ENCODE peak calls at places on chromosomes 11 and 22, in six cellular contexts. One of them, this sample, is unnamed.

GRCh38 chr11:111183706-111184105 is 61.8 kb upstream of the POU2AF2 start:
- DNase-seq in uterus: no peak
- DNase-seq in endodermal cell: no peak
- DNase-seq in upper lobe of right lung: no peak
- DNase-seq in HCT116: no peak
- DNase-seq in A549: peak; percentile 7
- DNase-seq in this sample: no peak

GRCh38 chr11:19664896-19665548 is 47.6 kb upstream of the NAV2 start:
- DNase-seq in uterus: no peak
- DNase-seq in endodermal cell: no peak
- DNase-seq in upper lobe of right lung: no peak
- DNase-seq in HCT116: no peak
- DNase-seq in A549: no peak
- DNase-seq in this sample: no peak

GRCh38 chr11:129248618-129249017 is 56.5 kb upstream of the ARHGAP32 start:
- DNase-seq in uterus: no peak
- DNase-seq in endodermal cell: no peak
- DNase-seq in upper lobe of right lung: no peak
- DNase-seq in HCT116: no peak
- DNase-seq in A549: peak; percentile 49
- DNase-seq in this sample: no peak

GRCh38 chr11:126832387-126832786 is 168.2 kb downstream of the KIRREL3 start:
- DNase-seq in uterus: no peak
- DNase-seq in endodermal cell: no peak
- DNase-seq in upper lobe of right lung: no peak
- DNase-seq in HCT116: no peak
- DNase-seq in A549: no peak
- DNase-seq in this sample: no peak

GRCh38 chr11:28606930-28607329 is 498.7 kb downstream of the METTL15 start:
- DNase-seq in uterus: peak; percentile 42
- DNase-seq in endodermal cell: peak; percentile 63
- DNase-seq in upper lobe of right lung: no peak
- DNase-seq in HCT116: no peak
- DNase-seq in A549: no peak
- DNase-seq in this sample: no peak

GRCh38 chr11:47269002-47269828 is 718 bp upstream of the MADD start:
- DNase-seq in uterus: peak; percentile 90
- DNase-seq in endodermal cell: peak; percentile 96
- DNase-seq in upper lobe of right lung: peak; percentile 96
- DNase-seq in HCT116: peak; percentile 47
- DNase-seq in A549: peak; percentile 88
- DNase-seq in this sample: peak; percentile 92

GRCh38 chr11:126485021-126485781 is 129.7 kb downstream of the ST3GAL4 start:
- DNase-seq in uterus: no peak
- DNase-seq in endodermal cell: no peak
- DNase-seq in upper lobe of right lung: peak; percentile 13
- DNase-seq in HCT116: no peak
- DNase-seq in A549: no peak
- DNase-seq in this sample: no peak

GRCh38 chr22:49701380-49702067 is 126.1 kb downstream of the BRD1 start:
- DNase-seq in uterus: no peak
- DNase-seq in endodermal cell: peak; percentile 61
- DNase-seq in upper lobe of right lung: no peak
- DNase-seq in HCT116: no peak
- DNase-seq in A549: no peak
- DNase-seq in this sample: no peak

GRCh38 chr11:8109675-8110074 is 28.7 kb downstream of the TUB start:
- DNase-seq in uterus: no peak
- DNase-seq in endodermal cell: no peak
- DNase-seq in upper lobe of right lung: no peak
- DNase-seq in HCT116: no peak
- DNase-seq in A549: no peak
- DNase-seq in this sample: no peak

GRCh38 chr11:84501750-84502149 is 1125.4 kb downstream of the DLG2 start:
- DNase-seq in uterus: no peak
- DNase-seq in endodermal cell: no peak
- DNase-seq in upper lobe of right lung: no peak
- DNase-seq in HCT116: no peak
- DNase-seq in A549: no peak
- DNase-seq in this sample: no peak

GRCh38 chr11:291281-292210 is 2.6 kb downstream of the PGGHG start:
- DNase-seq in uterus: no peak
- DNase-seq in endodermal cell: no peak
- DNase-seq in upper lobe of right lung: peak; percentile 63
- DNase-seq in HCT116: no peak
- DNase-seq in A549: no peak
- DNase-seq in this sample: peak; percentile 14

GRCh38 chr11:15233386-15233785 is 118.7 kb downstream of the INSC start:
- DNase-seq in uterus: no peak
- DNase-seq in endodermal cell: no peak
- DNase-seq in upper lobe of right lung: no peak
- DNase-seq in HCT116: no peak
- DNase-seq in A549: no peak
- DNase-seq in this sample: no peak

GRCh38 chr22:31586137-31586920 is 75.7 kb downstream of the PISD start:
- DNase-seq in uterus: no peak
- DNase-seq in endodermal cell: no peak
- DNase-seq in upper lobe of right lung: no peak
- DNase-seq in HCT116: no peak
- DNase-seq in A549: no peak
- DNase-seq in this sample: no peak

GRCh38 chr11:82775736-82776346 is 42.2 kb upstream of the FAM181B start:
- DNase-seq in uterus: no peak
- DNase-seq in endodermal cell: peak; percentile 93
- DNase-seq in upper lobe of right lung: no peak
- DNase-seq in HCT116: peak; percentile 36
- DNase-seq in A549: peak; percentile 40
- DNase-seq in this sample: no peak

GRCh38 chr22:42844756-42845155 is 12.3 kb downstream of the ARFGAP3 start:
- DNase-seq in uterus: no peak
- DNase-seq in endodermal cell: no peak
- DNase-seq in upper lobe of right lung: no peak
- DNase-seq in HCT116: peak; percentile 26
- DNase-seq in A549: peak; percentile 53
- DNase-seq in this sample: no peak

GRCh38 chr22:29380032-29380781 is 8.2 kb downstream of the AP1B1 start:
- DNase-seq in uterus: no peak
- DNase-seq in endodermal cell: no peak
- DNase-seq in upper lobe of right lung: peak; percentile 37
- DNase-seq in HCT116: no peak
- DNase-seq in A549: no peak
- DNase-seq in this sample: no peak

GRCh38 chr11:5689551-5689983 is at the start of gene TRIM22:
- DNase-seq in uterus: peak; percentile 44
- DNase-seq in endodermal cell: peak; percentile 60
- DNase-seq in upper lobe of right lung: peak; percentile 69
- DNase-seq in HCT116: no peak
- DNase-seq in A549: no peak
- DNase-seq in this sample: peak; percentile 20

GRCh38 chr11:58649623-58650022 is 27.2 kb downstream of the CNTF start:
- DNase-seq in uterus: no peak
- DNase-seq in endodermal cell: no peak
- DNase-seq in upper lobe of right lung: no peak
- DNase-seq in HCT116: no peak
- DNase-seq in A549: no peak
- DNase-seq in this sample: no peak

GRCh38 chr11:93000511-93001476 is 31.3 kb downstream of the MTNR1B start:
- DNase-seq in uterus: no peak
- DNase-seq in endodermal cell: no peak
- DNase-seq in upper lobe of right lung: no peak
- DNase-seq in HCT116: peak; percentile 87
- DNase-seq in A549: peak; percentile 87
- DNase-seq in this sample: no peak

GRCh38 chr11:27735281-27735680 is 35.0 kb upstream of the BDNF start:
- DNase-seq in uterus: no peak
- DNase-seq in endodermal cell: no peak
- DNase-seq in upper lobe of right lung: no peak
- DNase-seq in HCT116: no peak
- DNase-seq in A549: no peak
- DNase-seq in this sample: no peak

GRCh38 chr22:50691521-50691920 is 18.9 kb downstream of the SHANK3 start:
- DNase-seq in uterus: no peak
- DNase-seq in endodermal cell: peak; percentile 59
- DNase-seq in upper lobe of right lung: no peak
- DNase-seq in HCT116: peak; percentile 29
- DNase-seq in A549: peak; percentile 42
- DNase-seq in this sample: no peak

GRCh38 chr11:119338318-119338890 is 2.3 kb downstream of the C1QTNF5 start:
- DNase-seq in uterus: peak; percentile 74
- DNase-seq in endodermal cell: peak; percentile 95
- DNase-seq in upper lobe of right lung: peak; percentile 78
- DNase-seq in HCT116: peak; percentile 39
- DNase-seq in A549: peak; percentile 63
- DNase-seq in this sample: peak; percentile 65

GRCh38 chr11:129320485-129320884 is 55.2 kb upstream of the BARX2 start:
- DNase-seq in uterus: no peak
- DNase-seq in endodermal cell: no peak
- DNase-seq in upper lobe of right lung: no peak
- DNase-seq in HCT116: no peak
- DNase-seq in A549: no peak
- DNase-seq in this sample: no peak

GRCh38 chr22:29758068-29758622 is 8.7 kb downstream of the ZMAT5 start:
- DNase-seq in uterus: no peak
- DNase-seq in endodermal cell: no peak
- DNase-seq in upper lobe of right lung: no peak
- DNase-seq in HCT116: no peak
- DNase-seq in A549: no peak
- DNase-seq in this sample: no peak

DNA sequence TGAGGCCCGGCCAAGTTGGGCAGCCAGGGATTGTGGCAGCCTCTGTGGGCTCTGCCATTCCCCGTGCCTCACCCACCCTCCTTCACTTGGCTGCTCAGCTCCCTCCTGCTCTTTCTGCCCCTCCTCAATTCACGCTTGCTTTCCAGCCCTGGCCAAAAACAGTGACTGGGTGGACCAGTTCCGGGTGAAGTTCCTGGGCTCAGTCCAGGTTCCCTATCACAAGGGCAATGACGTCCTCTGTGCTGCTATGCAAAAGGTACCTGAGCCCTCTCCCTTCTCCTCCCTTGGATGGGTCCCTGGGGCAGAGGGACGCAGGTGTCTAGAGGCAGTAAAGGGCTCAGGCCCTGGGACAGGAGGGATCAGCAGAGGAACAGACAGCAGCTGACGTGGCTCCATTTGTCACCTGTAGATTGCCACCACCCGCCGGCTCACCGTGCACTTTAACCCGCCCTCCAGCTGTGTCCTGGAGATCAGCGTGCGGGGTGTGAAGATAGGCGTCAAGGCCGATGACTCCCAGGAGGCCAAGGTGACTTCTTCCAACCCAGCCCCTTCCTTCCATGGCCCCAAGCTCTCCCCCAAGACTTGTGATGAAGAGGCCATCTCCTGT is 2.7 kb downstream of the FREY1 start:
- DNase-seq in uterus: no peak
- DNase-seq in endodermal cell: no peak
- DNase-seq in upper lobe of right lung: no peak
- DNase-seq in HCT116: no peak
- DNase-seq in A549: no peak
- DNase-seq in this sample: no peak
- H3K27ac ChIP-seq in uterus: no peak overlapping the region
- H3K27ac ChIP-seq in endodermal cell: no peak overlapping the region
- H3K27ac ChIP-seq in upper lobe of right lung: no peak overlapping the region
- H3K27ac ChIP-seq in HCT116: no peak overlapping the region
- H3K27ac ChIP-seq in A549: no peak overlapping the region
- H3K27ac ChIP-seq in this sample: no peak overlapping the region

GRCh38 chr11:112223754-112224532 is 2.3 kb upstream of the PTS start:
- DNase-seq in uterus: no peak
- DNase-seq in endodermal cell: no peak
- DNase-seq in upper lobe of right lung: no peak
- DNase-seq in HCT116: no peak
- DNase-seq in A549: no peak
- DNase-seq in this sample: no peak

GRCh38 chr11:112219476-112220232 is 6.6 kb upstream of the PTS start:
- DNase-seq in uterus: peak; percentile 19
- DNase-seq in endodermal cell: peak; percentile 62
- DNase-seq in upper lobe of right lung: no peak
- DNase-seq in HCT116: peak; percentile 71
- DNase-seq in A549: peak; percentile 72
- DNase-seq in this sample: no peak

GRCh38 chr11:112222303-112222702 is 3.9 kb upstream of the PTS start:
- DNase-seq in uterus: no peak
- DNase-seq in endodermal cell: no peak
- DNase-seq in upper lobe of right lung: no peak
- DNase-seq in HCT116: no peak
- DNase-seq in A549: no peak
- DNase-seq in this sample: no peak

GRCh38 chr11:112223125-112223524 is 3.1 kb upstream of the PTS start:
- DNase-seq in uterus: no peak
- DNase-seq in endodermal cell: no peak
- DNase-seq in upper lobe of right lung: no peak
- DNase-seq in HCT116: no peak
- DNase-seq in A549: no peak
- DNase-seq in this sample: no peak

GRCh38 chr11:112221263-112221835 is 4.9 kb upstream of the PTS start:
- DNase-seq in uterus: no peak
- DNase-seq in endodermal cell: no peak
- DNase-seq in upper lobe of right lung: no peak
- DNase-seq in HCT116: no peak
- DNase-seq in A549: no peak
- DNase-seq in this sample: no peak
- H3K27ac ChIP-seq in uterus: peak overlapping the region; percentile 29
- H3K27ac ChIP-seq in endodermal cell: no peak overlapping the region
- H3K27ac ChIP-seq in upper lobe of right lung: peak overlapping the region; percentile 2
- H3K27ac ChIP-seq in HCT116: no peak overlapping the region
- H3K27ac ChIP-seq in A549: no peak overlapping the region
- H3K27ac ChIP-seq in this sample: no peak overlapping the region

DNA sequence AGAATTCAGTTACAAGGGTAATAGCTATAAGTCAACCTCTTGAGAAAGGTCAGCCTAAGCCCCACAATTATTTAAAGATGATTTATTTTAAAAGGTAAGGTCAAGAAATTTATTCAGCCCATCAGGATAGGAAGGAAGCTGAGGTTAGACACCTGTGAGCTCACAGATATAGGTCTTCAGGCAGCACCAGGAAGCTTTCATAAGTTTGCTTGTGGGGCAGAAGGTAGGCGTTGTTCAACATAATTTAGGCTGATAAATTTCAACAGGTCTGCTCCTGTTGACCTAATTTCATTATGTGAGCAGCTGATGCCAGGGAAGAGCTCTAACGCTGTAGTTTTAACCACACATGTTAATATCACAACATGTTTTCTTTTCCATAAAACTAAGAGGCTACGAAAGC is 118.1 kb upstream of the APOA1 start:
- DNase-seq in uterus: no peak
- DNase-seq in endodermal cell: no peak
- DNase-seq in upper lobe of right lung: no peak
- DNase-seq in HCT116: no peak
- DNase-seq in A549: no peak
- DNase-seq in this sample: no peak
- H3K27ac ChIP-seq in uterus: no peak overlapping the region
- H3K27ac ChIP-seq in endodermal cell: peak overlapping the region; percentile 16
- H3K27ac ChIP-seq in upper lobe of right lung: no peak overlapping the region
- H3K27ac ChIP-seq in HCT116: no peak overlapping the region
- H3K27ac ChIP-seq in A549: no peak overlapping the region
- H3K27ac ChIP-seq in this sample: peak overlapping the region; percentile 56

DNA sequence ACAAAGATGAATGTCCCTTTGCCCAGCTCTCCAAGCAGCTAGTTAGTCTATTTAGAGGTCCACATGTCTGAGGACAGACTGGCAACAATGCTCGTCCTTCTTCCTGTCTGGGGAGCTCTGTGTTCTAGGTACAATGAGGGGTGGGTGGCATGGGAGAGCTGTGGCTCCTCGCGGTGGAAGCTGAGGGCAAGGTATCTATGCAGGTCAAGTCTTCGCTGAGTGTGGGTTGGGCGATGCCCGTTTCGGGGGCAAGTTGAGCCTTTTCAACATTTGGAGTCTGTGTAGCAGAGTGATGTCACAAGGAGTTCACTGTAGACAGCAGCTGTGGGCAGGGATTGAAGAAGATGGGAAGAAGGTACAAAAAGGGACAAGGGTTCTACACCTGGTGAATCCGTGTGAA is 163.2 kb downstream of the FEZ1 start:
- DNase-seq in uterus: no peak
- DNase-seq in endodermal cell: no peak
- DNase-seq in upper lobe of right lung: no peak
- DNase-seq in HCT116: no peak
- DNase-seq in A549: no peak
- DNase-seq in this sample: no peak
- H3K27ac ChIP-seq in uterus: no peak overlapping the region
- H3K27ac ChIP-seq in endodermal cell: no peak overlapping the region
- H3K27ac ChIP-seq in upper lobe of right lung: no peak overlapping the region
- H3K27ac ChIP-seq in HCT116: no peak overlapping the region
- H3K27ac ChIP-seq in A549: no peak overlapping the region
- H3K27ac ChIP-seq in this sample: no peak overlapping the region

This sample was measured in left ventricle myocardium inferior.